ENCODE peak calls at places on chromosomes 4 and X, in seven cellular contexts. K is uterus, A is fibroblast of villous mesenchyme, E is AG04450, C is cardiac fibroblast, S is thyroid gland, T is sigmoid colon. D is an unnamed sample.

GRCh38 chrX:136999021-136999420 is 34.8 kb downstream of the GPR101 start:
- DNase-seq in T (no peak), K (no peak), E (no peak), C (peak), S (no peak), A (no peak), D (no peak)

GRCh38 chrX:96405842-96406241 is 278.8 kb upstream of the DIAPH2 start:
- DNase-seq in A (no peak), S (no peak), E (no peak), T (no peak), K (no peak), C (no peak), D (no peak)

GRCh38 chr4:83876047-83876446 is 340.1 kb downstream of the GPAT3 start:
- DNase-seq in A (no peak), K (no peak), S (no peak), C (peak), E (no peak), T (no peak), D (no peak)

GRCh38 chrX:29187264-29187663 is 600.0 kb downstream of the IL1RAPL1 start:
- DNase-seq in E (no peak), T (no peak), K (no peak), A (no peak), S (no peak), C (no peak), D (no peak)

GRCh38 chr4:161949941-161950725 is 213.7 kb downstream of the FSTL5 start:
- DNase-seq in K (no peak), S (no peak), A (peak), C (no peak), E (no peak), T (no peak), D (peak)

GRCh38 chr4:147284935-147285334 is 196.0 kb upstream of the EDNRA start:
- DNase-seq in C (no peak), E (no peak), T (no peak), S (no peak), K (no peak), A (no peak), D (no peak)

GRCh38 chr4:109739547-109739946 is 9.7 kb upstream of the PLA2G12A start:
- DNase-seq in A (no peak), T (no peak), K (no peak), C (peak), E (no peak), S (no peak), D (no peak)

GRCh38 chr4:40055873-40056721 is 553 bp upstream of the N4BP2 start:
- DNase-seq in A (peak), T (peak), C (peak), S (peak), K (peak), E (peak), D (peak)

GRCh38 chrX:80808854-80809493 is 703 bp downstream of the BRWD3 start:
- DNase-seq in C (peak), K (peak), T (peak), S (peak), A (peak), E (no peak), D (no peak)

GRCh38 chrX:24846551-24847170 is 152.9 kb downstream of the POLA1 start:
- DNase-seq in C (peak), S (no peak), T (no peak), E (no peak), K (peak), A (peak), D (no peak)

GRCh38 chrX:1178580-1179057 is 33.8 kb downstream of the CRLF2 start:
- DNase-seq in S (no peak), A (peak), T (no peak), E (no peak), C (peak), K (no peak), D (no peak)

GRCh38 chrX:65697173-65697572 is 29.7 kb downstream of the MSN start:
- DNase-seq in K (no peak), A (no peak), E (no peak), T (no peak), S (no peak), C (peak), D (no peak)

GRCh38 chrX:154735695-154736393 is 15.0 kb downstream of the GAB3 start:
- DNase-seq in K (peak), S (peak), T (peak), E (peak), C (peak), A (peak), D (no peak)

GRCh38 chr4:94452476-94453300 is 946 bp downstream of the PDLIM5 start:
- DNase-seq in E (peak), S (peak), K (peak), A (peak), C (peak), T (peak), D (peak)

GRCh38 chrX:17369294-17369693 is 5.7 kb upstream of the NHS start:
- DNase-seq in T (no peak), C (no peak), E (no peak), A (no peak), K (no peak), S (no peak), D (no peak)

GRCh38 chr4:7295201-7295916 is 103.0 kb downstream of the SORCS2 start:
- DNase-seq in S (peak), E (no peak), C (no peak), A (no peak), K (peak), T (peak), D (no peak)

GRCh38 chrX:148854351-148854750 is 353.9 kb downstream of the AFF2 start:
- DNase-seq in E (no peak), T (no peak), S (no peak), K (no peak), C (peak), A (no peak), D (no peak)

GRCh38 chrX:39854772-39855747 is 242.7 kb downstream of the BCOR start:
- DNase-seq in S (no peak), C (no peak), K (no peak), E (no peak), T (no peak), A (no peak), D (no peak)

GRCh38 chrX:105190252-105190853 is 30.1 kb downstream of the TEX13A start:
- DNase-seq in E (no peak), K (no peak), C (peak), T (no peak), S (peak), A (peak), D (peak)

GRCh38 chrX:100353326-100353725 is 56.7 kb downstream of the PCDH19 start:
- DNase-seq in S (no peak), E (no peak), K (no peak), T (no peak), C (no peak), A (no peak), D (no peak)

GRCh38 chr4:140774510-140774909 is 18.3 kb upstream of the TBC1D9 start:
- DNase-seq in A (no peak), T (no peak), E (no peak), S (no peak), C (no peak), K (no peak), D (no peak)

DNA sequence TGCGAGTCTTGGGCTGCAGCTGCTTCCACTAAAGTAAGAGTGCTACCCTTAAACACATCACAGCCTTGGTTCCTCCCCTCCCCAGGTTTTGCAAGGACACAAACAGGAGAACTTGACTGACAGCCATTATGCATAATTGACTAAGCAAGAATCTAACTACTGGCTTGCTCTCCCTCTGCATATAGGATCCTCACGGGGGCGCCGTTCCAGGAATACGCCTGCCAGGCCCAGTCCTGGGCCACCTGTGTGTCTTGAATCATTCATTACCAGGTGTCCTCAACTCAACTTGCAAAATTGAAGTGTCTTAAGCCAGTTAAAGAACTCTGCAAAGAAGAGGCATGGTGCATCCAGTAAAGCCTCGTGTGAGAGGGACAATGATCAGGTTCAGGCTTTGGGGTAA is 273.3 kb upstream of the HS3ST1 start:
- DNase-seq in A (no peak), S (no peak), K (no peak), T (no peak), C (no peak), E (no peak), D (no peak)
- TF ChIP-seq CTCF in A (no peak), S (no peak), K (no peak), T (no peak), C (no peak), E (no peak), D (no peak)

GRCh38 chr4:10982305-10982704 is 297.7 kb upstream of the CLNK start:
- DNase-seq in E (no peak), T (no peak), S (no peak), A (no peak), C (no peak), K (no peak), D (no peak)
- H3K4me3 ChIP-seq in E (no peak), T (no peak), S (no peak), A (no peak), C (no peak), K (no peak), D (no peak)

GRCh38 chr4:72394264-72394663 is 174.8 kb downstream of the ADAMTS3 start:
- DNase-seq in C (peak), K (no peak), T (no peak), A (no peak), S (no peak), E (no peak), D (no peak)

GRCh38 chr4:72390409-72390808 is 178.6 kb downstream of the ADAMTS3 start:
- DNase-seq in K (no peak), S (no peak), T (no peak), A (no peak), E (no peak), C (peak), D (no peak)

GRCh38 chr4:72387959-72388358 is 181.1 kb downstream of the ADAMTS3 start:
- DNase-seq in K (no peak), E (no peak), T (no peak), A (no peak), C (no peak), S (no peak), D (no peak)

GRCh38 chr4:72391281-72391680 is 177.7 kb downstream of the ADAMTS3 start:
- DNase-seq in S (no peak), A (no peak), K (no peak), E (no peak), C (no peak), T (no peak), D (no peak)
- TF ChIP-seq CTCF in S (no peak), A (no peak), K (no peak), E (no peak), C (no peak), T (no peak), D (no peak)

GRCh38 chr4:186137193-186137792 is 32.8 kb downstream of the FAM149A start:
- DNase-seq in T (no peak), K (no peak), A (peak), E (no peak), C (peak), S (no peak), D (no peak)

GRCh38 chr4:186131935-186132334 is 27.4 kb downstream of the FAM149A start:
- DNase-seq in K (no peak), C (no peak), E (no peak), T (no peak), S (no peak), A (no peak), D (no peak)

GRCh38 chr4:186128842-186129241 is 24.3 kb downstream of the FAM149A start:
- DNase-seq in C (no peak), T (no peak), A (no peak), E (no peak), S (no peak), K (no peak), D (no peak)

GRCh38 chr4:186132577-186133277 is 28.2 kb downstream of the FAM149A start:
- DNase-seq in S (no peak), K (no peak), T (no peak), A (no peak), E (no peak), C (peak), D (no peak)

DNA sequence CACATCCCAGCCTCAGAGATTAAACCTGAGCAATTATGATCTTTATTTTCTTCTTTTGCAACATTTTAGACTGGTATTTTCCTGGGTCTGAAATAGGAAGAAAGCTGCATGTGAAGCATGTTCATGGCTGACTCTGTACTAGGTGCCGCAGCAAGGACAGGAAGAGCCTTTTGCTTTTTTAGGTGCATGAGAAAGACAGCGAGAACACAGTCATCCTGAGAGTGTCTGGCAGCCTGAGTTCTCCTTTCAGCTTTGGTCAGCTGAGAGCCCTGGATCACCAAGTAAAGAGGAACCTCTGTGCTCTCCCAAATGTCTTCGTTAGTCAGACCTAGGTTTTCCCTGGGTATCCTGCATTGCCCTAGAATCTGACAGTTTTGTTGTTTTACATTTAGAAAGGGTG is 29.8 kb downstream of the FAM149A start:
- DNase-seq in K (no peak), S (no peak), T (no peak), C (no peak), A (no peak), E (no peak), D (no peak)
- H3K4me3 ChIP-seq in K (no peak), S (no peak), T (no peak), C (no peak), A (no peak), E (no peak), D (no peak)

DNA sequence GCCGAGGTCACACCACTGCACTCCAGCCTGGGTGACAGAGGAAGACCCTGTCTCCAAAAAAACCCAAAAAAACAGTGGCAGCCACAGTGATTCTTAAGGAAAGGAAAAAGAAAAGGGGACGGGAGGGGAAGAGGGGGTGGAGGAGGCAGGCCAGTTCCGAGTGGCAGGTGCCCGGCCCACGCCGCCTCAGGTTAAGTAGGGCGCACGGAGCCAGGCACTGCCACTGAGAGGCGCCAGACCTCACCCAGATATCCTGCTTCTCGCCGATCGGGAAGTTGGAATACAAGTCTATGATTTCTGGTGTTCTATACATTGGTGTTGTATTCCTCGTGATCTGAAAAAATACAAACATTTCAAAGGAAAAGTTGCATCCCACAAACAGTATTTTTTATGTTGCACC is 35.9 kb downstream of the GAK start:
- DNase-seq in S (no peak), C (no peak), K (no peak), T (no peak), E (no peak), A (no peak), D (no peak)
- TF ChIP-seq CTCF in S (no peak), C (no peak), K (no peak), T (no peak), E (no peak), A (no peak), D (no peak)

GRCh38 chr4:101306764-101307615 is 40.3 kb downstream of the PPP3CA start:
- DNase-seq in S (no peak), E (no peak), K (no peak), A (peak), T (no peak), C (no peak), D (no peak)
- H3K4me3 ChIP-seq in S (no peak), E (no peak), K (no peak), A (no peak), T (no peak), C (no peak), D (no peak)

GRCh38 chr4:138182838-138183426 is 59.2 kb downstream of the SLC7A11 start:
- DNase-seq in A (peak), S (no peak), C (peak), K (no peak), E (peak), T (no peak), D (peak)
- TF ChIP-seq CTCF in A (peak), S (peak), C (peak), K (peak), E (peak), T (peak), D (peak)

DNA sequence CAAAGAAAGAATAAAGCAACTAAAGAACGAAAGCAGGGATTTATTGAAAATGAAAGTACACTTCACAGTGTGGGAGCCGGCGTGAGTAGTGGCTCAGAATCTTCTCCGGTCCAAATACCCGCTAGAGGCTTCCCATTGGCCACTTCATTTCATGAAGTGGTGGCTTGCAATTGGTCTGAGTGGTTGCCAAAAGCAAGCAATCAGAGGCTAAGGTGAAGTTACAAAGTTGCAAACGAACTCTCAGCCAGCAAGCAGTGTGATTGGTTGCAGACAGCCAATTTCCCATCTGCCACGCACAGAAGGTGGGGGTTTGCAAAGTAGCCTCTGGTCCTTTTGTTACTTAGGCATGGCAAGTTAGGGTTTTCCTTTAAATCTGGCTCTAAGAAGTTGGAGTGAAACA is 6.7 kb upstream of the CLOCK start:
- DNase-seq in K (peak), C (peak), A (peak), E (no peak), S (peak), T (peak), D (peak)
- H3K4me3 ChIP-seq in K (peak), C (no peak), A (peak), E (no peak), S (no peak), T (peak), D (peak)

GRCh38 chr4:88791274-88791673 is 93.6 kb upstream of the NAP1L5 start:
- DNase-seq in S (no peak), K (no peak), E (no peak), C (peak), A (no peak), T (no peak), D (no peak)
- TF ChIP-seq CTCF in S (peak), K (no peak), E (peak), C (peak), A (peak), T (no peak), D (no peak)

GRCh38 chr4:17807446-17807845 is 3.1 kb downstream of the DCAF16 start:
- DNase-seq in S (no peak), C (no peak), T (no peak), K (no peak), A (peak), E (no peak), D (no peak)
- H3K4me3 ChIP-seq in S (no peak), C (peak), T (peak), K (no peak), A (peak), E (peak), D (peak)

D was measured in AG09309.